ENCODE peak calls at places on chromosomes 6 and 20, in nine cellular contexts. H is Peyer's patch; E is CD8-positive, alpha-beta T cell; N is CD8-positive, alpha-beta memory T cell; Q is foreskin keratinocyte; K is CD4-positive, alpha-beta T cell; T is substantia nigra; C is HepG2; V is heart right ventricle. S is an unnamed sample.

GRCh38 chr6:52548353-52548713 is 28.5 kb downstream of the TRAM2 start:
- DNase-seq in H (no peak), Q (no peak), N (no peak), K (no peak), C (no peak), V (no peak), E (no peak), T (no peak), S (no peak)

GRCh38 chr6:87722831-87723726 is 21.0 kb upstream of the AKIRIN2 start:
- DNase-seq in Q (peak), E (no peak), K (no peak), N (no peak), C (peak), V (peak), T (peak), H (peak), S (peak)

GRCh38 chr6:135183532-135184440 is 2.7 kb downstream of the MYB start:
- DNase-seq in E (peak), V (no peak), N (peak), H (peak), C (peak), Q (peak), K (peak), T (no peak), S (peak)

GRCh38 chr20:10074513-10074912 is 39.7 kb downstream of the ANKEF1 start:
- DNase-seq in K (no peak), C (peak), N (no peak), E (no peak), H (no peak), Q (peak), V (no peak), T (no peak), S (peak)

GRCh38 chr6:82067021-82067420 is 180.5 kb downstream of the IBTK start:
- DNase-seq in E (no peak), N (no peak), K (no peak), H (no peak), T (no peak), Q (no peak), V (no peak), C (no peak), S (no peak)

GRCh38 chr6:105452376-105452775 is 49.5 kb upstream of the PREP start:
- DNase-seq in T (no peak), V (no peak), C (no peak), H (no peak), K (no peak), Q (no peak), E (no peak), N (no peak), S (no peak)

GRCh38 chr6:114764866-114765265 is 422.0 kb upstream of the HS3ST5 start:
- DNase-seq in E (no peak), Q (no peak), T (no peak), K (no peak), V (no peak), N (no peak), H (no peak), C (no peak), S (no peak)

GRCh38 chr20:37516697-37517370 is 4.2 kb upstream of the NNAT start:
- DNase-seq in K (no peak), Q (no peak), H (no peak), V (no peak), N (no peak), E (no peak), C (no peak), T (no peak), S (peak)

GRCh38 chr20:26308961-26309360 is 612.3 kb upstream of the ZNF337 start:
- DNase-seq in E (no peak), K (no peak), C (no peak), V (no peak), Q (no peak), H (no peak), N (no peak), T (no peak), S (no peak)

GRCh38 chr6:47146426-47147174 is 104.5 kb upstream of the ADGRF1 start:
- DNase-seq in H (no peak), K (no peak), E (no peak), Q (peak), C (no peak), T (no peak), V (no peak), N (no peak), S (no peak)

GRCh38 chr6:75124983-75125382 is 80.9 kb downstream of the COL12A1 start:
- DNase-seq in H (no peak), E (no peak), V (no peak), K (no peak), N (no peak), C (no peak), T (no peak), Q (no peak), S (no peak)

GRCh38 chr6:33197431-33198048 is 2.9 kb downstream of the RXRB start:
- DNase-seq in T (no peak), K (no peak), C (peak), E (no peak), V (no peak), N (no peak), Q (peak), H (no peak), S (peak)

GRCh38 chr6:89667872-89668556 is 29.5 kb upstream of the LYRM2 start:
- DNase-seq in N (no peak), C (no peak), E (no peak), H (no peak), V (no peak), Q (no peak), T (no peak), K (no peak), S (no peak)

GRCh38 chr20:1894951-1895673 is at the start of gene SIRPA:
- DNase-seq in Q (peak), C (no peak), K (no peak), T (peak), H (no peak), N (no peak), E (no peak), V (peak), S (peak)

GRCh38 chr6:38194589-38194988 is 375.1 kb downstream of the ZFAND3 start:
- DNase-seq in Q (no peak), K (no peak), N (no peak), V (no peak), C (no peak), T (no peak), H (no peak), E (no peak), S (no peak)

GRCh38 chr6:156425374-156425773 is 351.8 kb upstream of the ARID1B start:
- DNase-seq in E (no peak), T (no peak), H (no peak), N (no peak), K (no peak), C (no peak), V (no peak), Q (no peak), S (no peak)

GRCh38 chr20:47318596-47319516 is 37.6 kb downstream of the ZMYND8 start:
- DNase-seq in T (peak), C (peak), E (no peak), H (peak), N (no peak), K (no peak), Q (peak), V (peak), S (peak)

GRCh38 chr6:115667478-115667996 is 393.2 kb downstream of the FRK start:
- DNase-seq in N (no peak), K (no peak), V (no peak), Q (no peak), C (no peak), H (no peak), T (no peak), E (no peak), S (no peak)

GRCh38 chr6:152783217-152783878 is 32.8 kb downstream of the VIP start:
- DNase-seq in Q (no peak), T (no peak), C (no peak), N (no peak), K (no peak), E (no peak), H (no peak), V (no peak), S (no peak)

GRCh38 chr6:38720295-38720694 is 5.2 kb downstream of the DNAH8 start:
- DNase-seq in V (no peak), E (no peak), Q (peak), C (peak), H (no peak), N (no peak), T (no peak), K (no peak), S (no peak)

GRCh38 chr20:36367907-36368306 is 61.8 kb downstream of the DLGAP4 start:
- DNase-seq in V (no peak), K (no peak), C (no peak), T (peak), H (no peak), Q (no peak), N (no peak), E (no peak), S (no peak)

GRCh38 chr6:143058987-143059386 is 1.7 kb upstream of the AIG1 start:
- DNase-seq in E (no peak), C (peak), Q (no peak), V (no peak), T (no peak), H (no peak), N (no peak), K (no peak), S (no peak)

GRCh38 chr6:113651920-113652319 is 205.2 kb upstream of the MARCKS start:
- DNase-seq in K (no peak), N (no peak), C (no peak), H (no peak), Q (no peak), E (no peak), V (no peak), T (no peak), S (no peak)

GRCh38 chr20:58004146-58004545 is 224.3 kb downstream of the ANKRD60 start:
- DNase-seq in C (no peak), N (no peak), V (no peak), T (no peak), K (no peak), E (no peak), Q (no peak), H (no peak), S (no peak)

GRCh38 chr20:19699132-19699971 is 58.7 kb upstream of the RIN2 start:
- DNase-seq in C (no peak), Q (peak), N (no peak), V (no peak), K (no peak), T (no peak), E (no peak), H (no peak), S (no peak)

GRCh38 chr6:158560787-158561246 is 926 bp downstream of the TMEM181 start:
- DNase-seq in C (no peak), Q (peak), N (no peak), V (no peak), T (no peak), E (no peak), H (no peak), K (no peak), S (no peak)

GRCh38 chr6:129269076-129269475 is 386.1 kb downstream of the LAMA2 start:
- DNase-seq in V (no peak), Q (no peak), N (no peak), H (no peak), E (no peak), K (no peak), C (no peak), T (no peak), S (no peak)

GRCh38 chr20:31704225-31705119 is 18.2 kb downstream of the BCL2L1 start:
- DNase-seq in E (no peak), C (peak), V (no peak), T (no peak), K (no peak), Q (peak), H (no peak), N (no peak), S (no peak)

GRCh38 chr6:156949376-156949775 is 172.2 kb downstream of the ARID1B start:
- DNase-seq in V (no peak), K (no peak), T (no peak), H (no peak), E (no peak), Q (peak), N (no peak), C (no peak), S (no peak)

GRCh38 chr6:16239798-16240123 is 1.4 kb downstream of the GMPR start:
- DNase-seq in H (peak), T (no peak), E (no peak), N (no peak), V (no peak), Q (no peak), C (peak), K (no peak), S (no peak)

GRCh38 chr20:38926934-38927616 is 858 bp downstream of the FAM83D start:
- DNase-seq in K (no peak), V (no peak), H (no peak), C (no peak), N (no peak), E (no peak), T (no peak), Q (no peak), S (no peak)

GRCh38 chr6:111480988-111481830 is 1.8 kb downstream of the REV3L start:
- DNase-seq in N (no peak), Q (peak), T (no peak), H (no peak), C (no peak), E (no peak), V (no peak), K (no peak), S (no peak)

GRCh38 chr6:141562801-141563763 is 569.6 kb upstream of the GJE1 start:
- DNase-seq in V (peak), N (peak), K (peak), T (no peak), E (peak), C (peak), Q (peak), H (peak), S (peak)

GRCh38 chr6:13508711-13509705 is 21.6 kb upstream of the GFOD1 start:
- DNase-seq in N (no peak), H (no peak), T (no peak), Q (no peak), K (no peak), E (no peak), V (no peak), C (no peak), S (no peak)

GRCh38 chr6:34239893-34240292 is 3.2 kb downstream of the HMGA1 start:
- DNase-seq in V (no peak), C (no peak), K (no peak), N (no peak), E (no peak), Q (no peak), H (peak), T (no peak), S (no peak)

GRCh38 chr6:34239240-34239825 is 2.7 kb downstream of the HMGA1 start:
- DNase-seq in K (no peak), H (no peak), Q (no peak), N (no peak), T (no peak), C (no peak), V (no peak), E (no peak), S (peak)

GRCh38 chr6:34241351-34242215 is 4.9 kb downstream of the HMGA1 start:
- DNase-seq in K (no peak), N (no peak), Q (no peak), T (no peak), H (no peak), C (no peak), V (no peak), E (no peak), S (no peak)

GRCh38 chr6:34242252-34243130 is 5.8 kb downstream of the HMGA1 start:
- DNase-seq in T (no peak), E (no peak), C (no peak), K (no peak), V (no peak), H (no peak), Q (no peak), N (no peak), S (no peak)

DNA sequence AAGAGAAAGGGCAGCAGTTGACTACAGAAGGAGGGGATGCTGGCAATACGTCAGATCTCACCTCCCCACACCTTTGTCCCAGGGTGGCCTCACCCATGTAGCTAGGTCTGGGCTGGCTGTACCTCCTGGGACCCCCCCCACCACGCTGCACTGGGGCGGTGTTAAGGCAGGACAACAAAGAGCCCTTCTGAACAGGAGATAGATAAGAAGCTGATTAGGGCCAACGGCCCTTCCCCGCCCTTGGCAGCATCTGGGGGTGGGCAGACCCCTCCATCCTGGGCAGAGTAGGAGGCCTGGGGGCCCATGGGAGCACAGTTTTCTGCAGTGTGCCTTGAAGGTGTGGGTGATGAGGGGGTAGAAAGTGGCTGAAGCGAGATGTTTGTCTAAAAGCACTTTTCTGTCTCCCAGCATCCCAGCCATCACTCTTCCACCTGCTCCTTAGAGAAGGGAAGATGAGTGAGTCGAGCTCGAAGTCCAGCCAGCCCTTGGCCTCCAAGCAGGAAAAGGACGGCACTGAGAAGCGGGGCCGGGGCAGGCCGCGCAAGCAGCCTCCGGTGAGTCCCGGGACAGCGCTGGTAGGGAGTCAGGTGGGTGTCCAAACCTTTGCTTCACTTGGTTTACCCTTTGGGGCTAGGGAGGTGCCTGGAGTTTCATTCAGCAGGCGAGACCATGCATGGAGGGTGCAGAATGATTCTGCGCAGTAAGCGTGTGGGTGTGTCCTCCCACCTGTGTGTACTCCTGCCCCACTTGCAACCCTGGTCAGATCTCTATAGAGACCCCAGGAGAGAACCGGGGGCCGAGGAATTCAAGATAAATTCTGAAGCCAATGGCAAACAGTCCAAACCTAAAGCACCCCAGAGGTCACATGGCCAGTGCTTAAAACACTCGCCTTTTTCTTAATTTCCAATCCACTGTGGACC is 3.9 kb downstream of the HMGA1 start:
- DNase-seq in K (no peak), N (no peak), V (no peak), C (no peak), E (no peak), T (no peak), H (no peak), Q (no peak), S (no peak)
- H3K27ac ChIP-seq in K (no peak), N (no peak), V (no peak), C (no peak), E (no peak), T (no peak), H (no peak), Q (no peak), S (no peak)

DNA sequence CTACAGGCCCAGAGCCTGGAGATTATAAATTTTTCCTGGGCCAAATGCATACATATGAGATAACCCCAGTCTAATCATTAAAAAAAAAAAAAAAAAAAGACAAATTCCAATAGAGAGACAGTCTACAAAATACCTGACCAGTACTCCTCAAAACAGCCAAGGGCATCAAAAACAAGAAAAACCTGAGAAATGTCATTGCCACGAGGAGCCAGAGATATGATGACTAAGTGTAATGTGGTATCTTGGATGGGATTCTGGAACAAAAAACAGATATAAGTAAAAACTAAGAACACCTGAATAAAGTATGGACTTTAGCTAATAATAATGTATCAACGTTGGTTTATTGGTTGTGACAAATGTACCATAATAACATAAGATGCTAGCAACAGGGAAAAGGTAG is 24.9 kb downstream of the UBE2V1 start:
- DNase-seq in T (no peak), K (no peak), N (no peak), V (no peak), H (no peak), E (no peak), C (no peak), Q (no peak), S (no peak)
- H3K27ac ChIP-seq in T (no peak), K (no peak), N (no peak), V (no peak), H (no peak), E (no peak), C (no peak), Q (no peak), S (no peak)

GRCh38 chr20:2919518-2920245 is 46.4 kb downstream of the PTPRA start:
- DNase-seq in C (no peak), V (no peak), Q (no peak), K (no peak), E (no peak), N (no peak), H (no peak), T (no peak), S (no peak)
- H3K27ac ChIP-seq in C (no peak), V (no peak), Q (no peak), K (no peak), E (no peak), N (no peak), H (no peak), T (no peak), S (no peak)

DNA sequence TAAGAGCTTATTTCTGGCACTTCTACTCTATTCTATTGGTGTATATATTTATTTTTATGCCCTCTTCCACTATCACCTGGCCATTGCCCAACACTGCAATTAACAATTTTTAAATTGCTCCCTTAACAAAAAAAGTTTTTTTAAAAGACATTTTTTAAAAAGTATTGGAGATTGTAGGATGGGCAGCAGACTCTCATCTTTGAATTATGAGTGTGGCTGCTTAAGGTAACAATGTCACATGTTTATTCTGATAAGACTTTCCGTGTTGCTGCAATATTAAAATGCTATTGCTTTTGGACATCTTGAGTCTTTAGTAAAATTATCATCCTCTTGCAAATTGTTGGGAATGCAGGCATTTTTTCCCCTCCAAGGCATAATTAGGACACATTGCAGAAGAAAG is 31.4 kb downstream of the SMOC2 start:
- DNase-seq in K (no peak), V (no peak), C (no peak), Q (no peak), N (no peak), E (no peak), H (no peak), T (no peak), S (no peak)
- H3K27ac ChIP-seq in K (no peak), V (no peak), C (no peak), Q (no peak), N (no peak), E (no peak), H (no peak), T (no peak), S (no peak)

GRCh38 chr6:84811351-84811750 is 47.0 kb upstream of the TBX18 start:
- DNase-seq in N (no peak), V (no peak), K (no peak), T (no peak), E (no peak), Q (peak), C (no peak), H (no peak), S (no peak)

GRCh38 chr6:84805145-84805544 is 40.7 kb upstream of the TBX18 start:
- DNase-seq in H (no peak), V (no peak), E (no peak), T (no peak), C (no peak), Q (no peak), N (no peak), K (no peak), S (no peak)

GRCh38 chr6:84804720-84805119 is 40.3 kb upstream of the TBX18 start:
- DNase-seq in K (no peak), N (no peak), Q (peak), H (no peak), C (no peak), T (no peak), E (no peak), V (no peak), S (no peak)

DNA sequence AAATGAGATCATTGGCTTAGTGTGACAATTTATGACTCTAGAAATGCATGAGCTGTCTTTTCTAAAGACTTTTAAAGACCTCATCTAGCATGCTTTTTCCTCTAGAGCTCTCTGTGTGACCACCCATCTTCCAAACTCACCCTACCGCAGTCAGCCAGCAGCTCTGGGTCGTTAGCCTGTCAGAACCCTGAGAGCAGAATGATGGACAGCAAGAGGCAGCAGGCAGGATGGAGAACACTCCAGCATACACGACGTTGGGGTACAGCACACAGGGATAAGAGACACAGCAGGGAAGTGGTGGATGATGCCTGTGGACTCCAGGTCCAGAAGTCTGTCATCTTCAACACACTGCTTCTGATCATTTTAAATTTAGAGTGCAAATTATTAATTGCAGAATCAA is 45.1 kb upstream of the TBX18 start:
- DNase-seq in N (no peak), T (no peak), V (no peak), C (no peak), H (no peak), Q (no peak), E (no peak), K (no peak), S (no peak)
- H3K27ac ChIP-seq in N (no peak), T (no peak), V (no peak), C (no peak), H (no peak), Q (no peak), E (no peak), K (no peak), S (no peak)

S was measured in psoas muscle.